ENCODE peak calls at places on chromosomes 16 and 17, in five cellular contexts. One of them, this sample, is unnamed.

GRCh38 chr17:50452627-50453300 is 15.9 kb downstream of the CHAD start:
- DNase-seq in activated naive CD4-positive, alpha-beta T cell treated with Interleukin-2 at 50 U/mL for 16 hours: no peak
- DNase-seq in stimulated activated naive CD8-positive, alpha-beta T cell treated with anti-CD3 and anti-CD28 coated beads, Interleukin-15, amount 100 ng/mL, for 72 hours: no peak
- DNase-seq in stimulated activated CD8-positive, alpha-beta memory T cell treated with anti-CD3 and anti-CD28 coated beads, Interleukin-15, amount 100 ng/mL, for 4 hours: no peak
- DNase-seq in AG09319: no peak
- DNase-seq in this sample: no peak

GRCh38 chr17:82931696-82932060 is 91.9 kb upstream of the ZNF750 start:
- DNase-seq in stimulated activated naive CD8-positive, alpha-beta T cell treated with anti-CD3 and anti-CD28 coated beads, Interleukin-15, amount 100 ng/mL, for 72 hours: no peak
- DNase-seq in activated naive CD4-positive, alpha-beta T cell treated with Interleukin-2 at 50 U/mL for 16 hours: no peak
- DNase-seq in AG09319: peak
- DNase-seq in stimulated activated CD8-positive, alpha-beta memory T cell treated with anti-CD3 and anti-CD28 coated beads, Interleukin-15, amount 100 ng/mL, for 4 hours: no peak
- DNase-seq in this sample: peak

GRCh38 chr17:67359960-67360817 is 6.2 kb downstream of the PSMD12 start:
- DNase-seq in activated naive CD4-positive, alpha-beta T cell treated with Interleukin-2 at 50 U/mL for 16 hours: peak
- DNase-seq in stimulated activated naive CD8-positive, alpha-beta T cell treated with anti-CD3 and anti-CD28 coated beads, Interleukin-15, amount 100 ng/mL, for 72 hours: peak
- DNase-seq in stimulated activated CD8-positive, alpha-beta memory T cell treated with anti-CD3 and anti-CD28 coated beads, Interleukin-15, amount 100 ng/mL, for 4 hours: no peak
- DNase-seq in AG09319: no peak
- DNase-seq in this sample: no peak

GRCh38 chr17:72414032-72414396 is 293.2 kb downstream of the SOX9 start:
- DNase-seq in AG09319: no peak
- DNase-seq in stimulated activated CD8-positive, alpha-beta memory T cell treated with anti-CD3 and anti-CD28 coated beads, Interleukin-15, amount 100 ng/mL, for 4 hours: no peak
- DNase-seq in activated naive CD4-positive, alpha-beta T cell treated with Interleukin-2 at 50 U/mL for 16 hours: no peak
- DNase-seq in stimulated activated naive CD8-positive, alpha-beta T cell treated with anti-CD3 and anti-CD28 coated beads, Interleukin-15, amount 100 ng/mL, for 72 hours: no peak
- DNase-seq in this sample: no peak

GRCh38 chr17:5500804-5501391 is 14.5 kb downstream of the MIS12 start:
- DNase-seq in stimulated activated CD8-positive, alpha-beta memory T cell treated with anti-CD3 and anti-CD28 coated beads, Interleukin-15, amount 100 ng/mL, for 4 hours: peak
- DNase-seq in activated naive CD4-positive, alpha-beta T cell treated with Interleukin-2 at 50 U/mL for 16 hours: peak
- DNase-seq in stimulated activated naive CD8-positive, alpha-beta T cell treated with anti-CD3 and anti-CD28 coated beads, Interleukin-15, amount 100 ng/mL, for 72 hours: peak
- DNase-seq in AG09319: peak
- DNase-seq in this sample: peak

GRCh38 chr16:49341706-49342105 is 31.9 kb upstream of the C16orf78 start:
- DNase-seq in stimulated activated CD8-positive, alpha-beta memory T cell treated with anti-CD3 and anti-CD28 coated beads, Interleukin-15, amount 100 ng/mL, for 4 hours: no peak
- DNase-seq in activated naive CD4-positive, alpha-beta T cell treated with Interleukin-2 at 50 U/mL for 16 hours: no peak
- DNase-seq in stimulated activated naive CD8-positive, alpha-beta T cell treated with anti-CD3 and anti-CD28 coated beads, Interleukin-15, amount 100 ng/mL, for 72 hours: no peak
- DNase-seq in AG09319: no peak
- DNase-seq in this sample: no peak

GRCh38 chr17:45428050-45428953 is 4.4 kb downstream of the ARHGAP27 start:
- DNase-seq in AG09319: no peak
- DNase-seq in stimulated activated naive CD8-positive, alpha-beta T cell treated with anti-CD3 and anti-CD28 coated beads, Interleukin-15, amount 100 ng/mL, for 72 hours: peak
- DNase-seq in stimulated activated CD8-positive, alpha-beta memory T cell treated with anti-CD3 and anti-CD28 coated beads, Interleukin-15, amount 100 ng/mL, for 4 hours: peak
- DNase-seq in activated naive CD4-positive, alpha-beta T cell treated with Interleukin-2 at 50 U/mL for 16 hours: peak
- DNase-seq in this sample: peak

GRCh38 chr16:80462902-80463301 is 77.9 kb upstream of the DYNLRB2 start:
- DNase-seq in stimulated activated CD8-positive, alpha-beta memory T cell treated with anti-CD3 and anti-CD28 coated beads, Interleukin-15, amount 100 ng/mL, for 4 hours: no peak
- DNase-seq in AG09319: no peak
- DNase-seq in stimulated activated naive CD8-positive, alpha-beta T cell treated with anti-CD3 and anti-CD28 coated beads, Interleukin-15, amount 100 ng/mL, for 72 hours: no peak
- DNase-seq in activated naive CD4-positive, alpha-beta T cell treated with Interleukin-2 at 50 U/mL for 16 hours: no peak
- DNase-seq in this sample: no peak

GRCh38 chr16:81875461-81875860 is 96.4 kb downstream of the PLCG2 start:
- DNase-seq in stimulated activated naive CD8-positive, alpha-beta T cell treated with anti-CD3 and anti-CD28 coated beads, Interleukin-15, amount 100 ng/mL, for 72 hours: no peak
- DNase-seq in stimulated activated CD8-positive, alpha-beta memory T cell treated with anti-CD3 and anti-CD28 coated beads, Interleukin-15, amount 100 ng/mL, for 4 hours: no peak
- DNase-seq in AG09319: no peak
- DNase-seq in activated naive CD4-positive, alpha-beta T cell treated with Interleukin-2 at 50 U/mL for 16 hours: no peak
- DNase-seq in this sample: no peak

GRCh38 chr16:49280861-49281331 is 742 bp downstream of the CBLN1 start:
- DNase-seq in stimulated activated CD8-positive, alpha-beta memory T cell treated with anti-CD3 and anti-CD28 coated beads, Interleukin-15, amount 100 ng/mL, for 4 hours: no peak
- DNase-seq in AG09319: no peak
- DNase-seq in activated naive CD4-positive, alpha-beta T cell treated with Interleukin-2 at 50 U/mL for 16 hours: no peak
- DNase-seq in stimulated activated naive CD8-positive, alpha-beta T cell treated with anti-CD3 and anti-CD28 coated beads, Interleukin-15, amount 100 ng/mL, for 72 hours: no peak
- DNase-seq in this sample: no peak

GRCh38 chr17:20174588-20175265 is 165.6 kb downstream of the SPECC1 start:
- DNase-seq in activated naive CD4-positive, alpha-beta T cell treated with Interleukin-2 at 50 U/mL for 16 hours: no peak
- DNase-seq in stimulated activated CD8-positive, alpha-beta memory T cell treated with anti-CD3 and anti-CD28 coated beads, Interleukin-15, amount 100 ng/mL, for 4 hours: no peak
- DNase-seq in stimulated activated naive CD8-positive, alpha-beta T cell treated with anti-CD3 and anti-CD28 coated beads, Interleukin-15, amount 100 ng/mL, for 72 hours: no peak
- DNase-seq in AG09319: no peak
- DNase-seq in this sample: peak

GRCh38 chr17:45818041-45818440 is 26.6 kb upstream of the SPPL2C start:
- DNase-seq in activated naive CD4-positive, alpha-beta T cell treated with Interleukin-2 at 50 U/mL for 16 hours: no peak
- DNase-seq in stimulated activated CD8-positive, alpha-beta memory T cell treated with anti-CD3 and anti-CD28 coated beads, Interleukin-15, amount 100 ng/mL, for 4 hours: no peak
- DNase-seq in stimulated activated naive CD8-positive, alpha-beta T cell treated with anti-CD3 and anti-CD28 coated beads, Interleukin-15, amount 100 ng/mL, for 72 hours: no peak
- DNase-seq in AG09319: no peak
- DNase-seq in this sample: no peak

GRCh38 chr17:64920419-64921172 is 1.3 kb upstream of the LRRC37A3 start:
- DNase-seq in AG09319: no peak
- DNase-seq in stimulated activated CD8-positive, alpha-beta memory T cell treated with anti-CD3 and anti-CD28 coated beads, Interleukin-15, amount 100 ng/mL, for 4 hours: no peak
- DNase-seq in stimulated activated naive CD8-positive, alpha-beta T cell treated with anti-CD3 and anti-CD28 coated beads, Interleukin-15, amount 100 ng/mL, for 72 hours: no peak
- DNase-seq in activated naive CD4-positive, alpha-beta T cell treated with Interleukin-2 at 50 U/mL for 16 hours: no peak
- DNase-seq in this sample: no peak

GRCh38 chr16:19411298-19411697 is 6.4 kb upstream of the TMC5 start:
- DNase-seq in AG09319: no peak
- DNase-seq in activated naive CD4-positive, alpha-beta T cell treated with Interleukin-2 at 50 U/mL for 16 hours: no peak
- DNase-seq in stimulated activated CD8-positive, alpha-beta memory T cell treated with anti-CD3 and anti-CD28 coated beads, Interleukin-15, amount 100 ng/mL, for 4 hours: no peak
- DNase-seq in stimulated activated naive CD8-positive, alpha-beta T cell treated with anti-CD3 and anti-CD28 coated beads, Interleukin-15, amount 100 ng/mL, for 72 hours: no peak
- DNase-seq in this sample: no peak

GRCh38 chr17:30021708-30022317 is 80.4 kb downstream of the EFCAB5 start:
- DNase-seq in stimulated activated CD8-positive, alpha-beta memory T cell treated with anti-CD3 and anti-CD28 coated beads, Interleukin-15, amount 100 ng/mL, for 4 hours: no peak
- DNase-seq in AG09319: peak
- DNase-seq in stimulated activated naive CD8-positive, alpha-beta T cell treated with anti-CD3 and anti-CD28 coated beads, Interleukin-15, amount 100 ng/mL, for 72 hours: no peak
- DNase-seq in activated naive CD4-positive, alpha-beta T cell treated with Interleukin-2 at 50 U/mL for 16 hours: peak
- DNase-seq in this sample: peak

GRCh38 chr16:72312862-72313261 is 140.9 kb upstream of the PMFBP1 start:
- DNase-seq in stimulated activated CD8-positive, alpha-beta memory T cell treated with anti-CD3 and anti-CD28 coated beads, Interleukin-15, amount 100 ng/mL, for 4 hours: no peak
- DNase-seq in activated naive CD4-positive, alpha-beta T cell treated with Interleukin-2 at 50 U/mL for 16 hours: no peak
- DNase-seq in AG09319: peak
- DNase-seq in stimulated activated naive CD8-positive, alpha-beta T cell treated with anti-CD3 and anti-CD28 coated beads, Interleukin-15, amount 100 ng/mL, for 72 hours: no peak
- DNase-seq in this sample: no peak

GRCh38 chr16:57908409-57908987 is 62.4 kb downstream of the CNGB1 start:
- DNase-seq in AG09319: no peak
- DNase-seq in stimulated activated CD8-positive, alpha-beta memory T cell treated with anti-CD3 and anti-CD28 coated beads, Interleukin-15, amount 100 ng/mL, for 4 hours: no peak
- DNase-seq in activated naive CD4-positive, alpha-beta T cell treated with Interleukin-2 at 50 U/mL for 16 hours: no peak
- DNase-seq in stimulated activated naive CD8-positive, alpha-beta T cell treated with anti-CD3 and anti-CD28 coated beads, Interleukin-15, amount 100 ng/mL, for 72 hours: no peak
- DNase-seq in this sample: no peak

GRCh38 chr17:10821062-10821461 is 16.8 kb downstream of the PIRT start:
- DNase-seq in AG09319: no peak
- DNase-seq in stimulated activated naive CD8-positive, alpha-beta T cell treated with anti-CD3 and anti-CD28 coated beads, Interleukin-15, amount 100 ng/mL, for 72 hours: no peak
- DNase-seq in stimulated activated CD8-positive, alpha-beta memory T cell treated with anti-CD3 and anti-CD28 coated beads, Interleukin-15, amount 100 ng/mL, for 4 hours: no peak
- DNase-seq in activated naive CD4-positive, alpha-beta T cell treated with Interleukin-2 at 50 U/mL for 16 hours: no peak
- DNase-seq in this sample: no peak

GRCh38 chr17:77318491-77319210 is 177.9 kb downstream of the SEC14L1 start:
- DNase-seq in activated naive CD4-positive, alpha-beta T cell treated with Interleukin-2 at 50 U/mL for 16 hours: no peak
- DNase-seq in stimulated activated CD8-positive, alpha-beta memory T cell treated with anti-CD3 and anti-CD28 coated beads, Interleukin-15, amount 100 ng/mL, for 4 hours: no peak
- DNase-seq in AG09319: no peak
- DNase-seq in stimulated activated naive CD8-positive, alpha-beta T cell treated with anti-CD3 and anti-CD28 coated beads, Interleukin-15, amount 100 ng/mL, for 72 hours: no peak
- DNase-seq in this sample: no peak

GRCh38 chr16:11684231-11685025 is 16.2 kb downstream of the SNN start:
- DNase-seq in activated naive CD4-positive, alpha-beta T cell treated with Interleukin-2 at 50 U/mL for 16 hours: no peak
- DNase-seq in stimulated activated naive CD8-positive, alpha-beta T cell treated with anti-CD3 and anti-CD28 coated beads, Interleukin-15, amount 100 ng/mL, for 72 hours: no peak
- DNase-seq in stimulated activated CD8-positive, alpha-beta memory T cell treated with anti-CD3 and anti-CD28 coated beads, Interleukin-15, amount 100 ng/mL, for 4 hours: no peak
- DNase-seq in AG09319: no peak
- DNase-seq in this sample: no peak

GRCh38 chr17:40514013-40514875 is 12.8 kb upstream of the TNS4 start:
- DNase-seq in stimulated activated CD8-positive, alpha-beta memory T cell treated with anti-CD3 and anti-CD28 coated beads, Interleukin-15, amount 100 ng/mL, for 4 hours: no peak
- DNase-seq in AG09319: no peak
- DNase-seq in activated naive CD4-positive, alpha-beta T cell treated with Interleukin-2 at 50 U/mL for 16 hours: no peak
- DNase-seq in stimulated activated naive CD8-positive, alpha-beta T cell treated with anti-CD3 and anti-CD28 coated beads, Interleukin-15, amount 100 ng/mL, for 72 hours: no peak
- DNase-seq in this sample: no peak

GRCh38 chr17:10032142-10032541 is 127.1 kb upstream of the RCVRN start:
- DNase-seq in stimulated activated naive CD8-positive, alpha-beta T cell treated with anti-CD3 and anti-CD28 coated beads, Interleukin-15, amount 100 ng/mL, for 72 hours: no peak
- DNase-seq in AG09319: no peak
- DNase-seq in stimulated activated CD8-positive, alpha-beta memory T cell treated with anti-CD3 and anti-CD28 coated beads, Interleukin-15, amount 100 ng/mL, for 4 hours: no peak
- DNase-seq in activated naive CD4-positive, alpha-beta T cell treated with Interleukin-2 at 50 U/mL for 16 hours: no peak
- DNase-seq in this sample: no peak

GRCh38 chr16:56849690-56850680 is 15.0 kb upstream of the SLC12A3 start:
- DNase-seq in stimulated activated CD8-positive, alpha-beta memory T cell treated with anti-CD3 and anti-CD28 coated beads, Interleukin-15, amount 100 ng/mL, for 4 hours: no peak
- DNase-seq in AG09319: no peak
- DNase-seq in stimulated activated naive CD8-positive, alpha-beta T cell treated with anti-CD3 and anti-CD28 coated beads, Interleukin-15, amount 100 ng/mL, for 72 hours: no peak
- DNase-seq in activated naive CD4-positive, alpha-beta T cell treated with Interleukin-2 at 50 U/mL for 16 hours: no peak
- DNase-seq in this sample: peak

GRCh38 chr16:89187337-89188063 is 12.8 kb downstream of the SLC22A31 start:
- DNase-seq in stimulated activated naive CD8-positive, alpha-beta T cell treated with anti-CD3 and anti-CD28 coated beads, Interleukin-15, amount 100 ng/mL, for 72 hours: peak
- DNase-seq in stimulated activated CD8-positive, alpha-beta memory T cell treated with anti-CD3 and anti-CD28 coated beads, Interleukin-15, amount 100 ng/mL, for 4 hours: no peak
- DNase-seq in AG09319: no peak
- DNase-seq in activated naive CD4-positive, alpha-beta T cell treated with Interleukin-2 at 50 U/mL for 16 hours: peak
- DNase-seq in this sample: peak

GRCh38 chr17:73357318-73357717 is 45.5 kb upstream of the CDC42EP4 start:
- DNase-seq in stimulated activated naive CD8-positive, alpha-beta T cell treated with anti-CD3 and anti-CD28 coated beads, Interleukin-15, amount 100 ng/mL, for 72 hours: no peak
- DNase-seq in AG09319: no peak
- DNase-seq in activated naive CD4-positive, alpha-beta T cell treated with Interleukin-2 at 50 U/mL for 16 hours: no peak
- DNase-seq in stimulated activated CD8-positive, alpha-beta memory T cell treated with anti-CD3 and anti-CD28 coated beads, Interleukin-15, amount 100 ng/mL, for 4 hours: no peak
- DNase-seq in this sample: no peak

GRCh38 chr17:57962441-57963148 is 7.4 kb upstream of the CUEDC1 start:
- DNase-seq in activated naive CD4-positive, alpha-beta T cell treated with Interleukin-2 at 50 U/mL for 16 hours: no peak
- DNase-seq in stimulated activated CD8-positive, alpha-beta memory T cell treated with anti-CD3 and anti-CD28 coated beads, Interleukin-15, amount 100 ng/mL, for 4 hours: no peak
- DNase-seq in stimulated activated naive CD8-positive, alpha-beta T cell treated with anti-CD3 and anti-CD28 coated beads, Interleukin-15, amount 100 ng/mL, for 72 hours: no peak
- DNase-seq in AG09319: no peak
- DNase-seq in this sample: no peak

GRCh38 chr17:14156689-14157088 is 80.0 kb downstream of the CDRT15 start:
- DNase-seq in activated naive CD4-positive, alpha-beta T cell treated with Interleukin-2 at 50 U/mL for 16 hours: no peak
- DNase-seq in stimulated activated naive CD8-positive, alpha-beta T cell treated with anti-CD3 and anti-CD28 coated beads, Interleukin-15, amount 100 ng/mL, for 72 hours: no peak
- DNase-seq in AG09319: peak
- DNase-seq in stimulated activated CD8-positive, alpha-beta memory T cell treated with anti-CD3 and anti-CD28 coated beads, Interleukin-15, amount 100 ng/mL, for 4 hours: no peak
- DNase-seq in this sample: no peak

GRCh38 chr16:67884-68789 is 4.3 kb downstream of the RHBDF1 start:
- DNase-seq in activated naive CD4-positive, alpha-beta T cell treated with Interleukin-2 at 50 U/mL for 16 hours: no peak
- DNase-seq in AG09319: no peak
- DNase-seq in stimulated activated naive CD8-positive, alpha-beta T cell treated with anti-CD3 and anti-CD28 coated beads, Interleukin-15, amount 100 ng/mL, for 72 hours: no peak
- DNase-seq in stimulated activated CD8-positive, alpha-beta memory T cell treated with anti-CD3 and anti-CD28 coated beads, Interleukin-15, amount 100 ng/mL, for 4 hours: no peak
- DNase-seq in this sample: no peak

GRCh38 chr17:60398227-60398959 is 6.5 kb upstream of the USP32 start:
- DNase-seq in stimulated activated naive CD8-positive, alpha-beta T cell treated with anti-CD3 and anti-CD28 coated beads, Interleukin-15, amount 100 ng/mL, for 72 hours: no peak
- DNase-seq in stimulated activated CD8-positive, alpha-beta memory T cell treated with anti-CD3 and anti-CD28 coated beads, Interleukin-15, amount 100 ng/mL, for 4 hours: no peak
- DNase-seq in activated naive CD4-positive, alpha-beta T cell treated with Interleukin-2 at 50 U/mL for 16 hours: no peak
- DNase-seq in AG09319: no peak
- DNase-seq in this sample: no peak

GRCh38 chr16:67396159-67396774 is 3.0 kb upstream of the TPPP3 start:
- DNase-seq in stimulated activated CD8-positive, alpha-beta memory T cell treated with anti-CD3 and anti-CD28 coated beads, Interleukin-15, amount 100 ng/mL, for 4 hours: no peak
- DNase-seq in activated naive CD4-positive, alpha-beta T cell treated with Interleukin-2 at 50 U/mL for 16 hours: no peak
- DNase-seq in AG09319: no peak
- DNase-seq in stimulated activated naive CD8-positive, alpha-beta T cell treated with anti-CD3 and anti-CD28 coated beads, Interleukin-15, amount 100 ng/mL, for 72 hours: no peak
- DNase-seq in this sample: peak

GRCh38 chr17:78804777-78805176 is 22.7 kb upstream of the CYTH1 start:
- DNase-seq in stimulated activated naive CD8-positive, alpha-beta T cell treated with anti-CD3 and anti-CD28 coated beads, Interleukin-15, amount 100 ng/mL, for 72 hours: no peak
- DNase-seq in activated naive CD4-positive, alpha-beta T cell treated with Interleukin-2 at 50 U/mL for 16 hours: peak
- DNase-seq in AG09319: no peak
- DNase-seq in stimulated activated CD8-positive, alpha-beta memory T cell treated with anti-CD3 and anti-CD28 coated beads, Interleukin-15, amount 100 ng/mL, for 4 hours: no peak
- DNase-seq in this sample: no peak

GRCh38 chr16:72639494-72639893 is 408.4 kb downstream of the ZFHX3 start:
- DNase-seq in stimulated activated naive CD8-positive, alpha-beta T cell treated with anti-CD3 and anti-CD28 coated beads, Interleukin-15, amount 100 ng/mL, for 72 hours: no peak
- DNase-seq in AG09319: no peak
- DNase-seq in activated naive CD4-positive, alpha-beta T cell treated with Interleukin-2 at 50 U/mL for 16 hours: no peak
- DNase-seq in stimulated activated CD8-positive, alpha-beta memory T cell treated with anti-CD3 and anti-CD28 coated beads, Interleukin-15, amount 100 ng/mL, for 4 hours: no peak
- DNase-seq in this sample: no peak

GRCh38 chr17:34307110-34307509 is 12.1 kb upstream of the CCL8 start:
- DNase-seq in AG09319: peak
- DNase-seq in stimulated activated CD8-positive, alpha-beta memory T cell treated with anti-CD3 and anti-CD28 coated beads, Interleukin-15, amount 100 ng/mL, for 4 hours: no peak
- DNase-seq in activated naive CD4-positive, alpha-beta T cell treated with Interleukin-2 at 50 U/mL for 16 hours: no peak
- DNase-seq in stimulated activated naive CD8-positive, alpha-beta T cell treated with anti-CD3 and anti-CD28 coated beads, Interleukin-15, amount 100 ng/mL, for 72 hours: no peak
- DNase-seq in this sample: no peak

GRCh38 chr17:21674242-21674731 is 18.0 kb upstream of the KCNJ18 start:
- DNase-seq in AG09319: no peak
- DNase-seq in activated naive CD4-positive, alpha-beta T cell treated with Interleukin-2 at 50 U/mL for 16 hours: no peak
- DNase-seq in stimulated activated CD8-positive, alpha-beta memory T cell treated with anti-CD3 and anti-CD28 coated beads, Interleukin-15, amount 100 ng/mL, for 4 hours: no peak
- DNase-seq in stimulated activated naive CD8-positive, alpha-beta T cell treated with anti-CD3 and anti-CD28 coated beads, Interleukin-15, amount 100 ng/mL, for 72 hours: no peak
- DNase-seq in this sample: no peak

GRCh38 chr17:69874220-69874670 is 200.8 kb upstream of the KCNJ16 start:
- DNase-seq in stimulated activated naive CD8-positive, alpha-beta T cell treated with anti-CD3 and anti-CD28 coated beads, Interleukin-15, amount 100 ng/mL, for 72 hours: no peak
- DNase-seq in activated naive CD4-positive, alpha-beta T cell treated with Interleukin-2 at 50 U/mL for 16 hours: no peak
- DNase-seq in AG09319: peak
- DNase-seq in stimulated activated CD8-positive, alpha-beta memory T cell treated with anti-CD3 and anti-CD28 coated beads, Interleukin-15, amount 100 ng/mL, for 4 hours: no peak
- DNase-seq in this sample: no peak

This sample was measured in A172.